ENCODE peak calls at places on chromosomes 16 and 17, in eight cellular contexts. I, F, H, Y, R, S, C and K are unnamed samples.

GRCh38 chr17:54261465-54261864 is 438.7 kb downstream of the KIF2B start:
- DNase-seq in Y (no peak), S (no peak), C (no peak), H (no peak), F (no peak), R (no peak), I (no peak), K (no peak)

GRCh38 chr17:43356999-43357398 is 41.8 kb upstream of the ARL4D start:
- DNase-seq in S (peak), F (no peak), Y (peak), I (no peak), C (peak), R (no peak), H (peak), K (no peak)

GRCh38 chr16:85187002-85187401 is 74.7 kb upstream of the CIBAR2 start:
- DNase-seq in F (no peak), R (no peak), S (peak), H (peak), Y (peak), I (no peak), C (no peak), K (no peak)

GRCh38 chr17:48123111-48123510 is 15.5 kb downstream of the SNX11 start:
- DNase-seq in H (no peak), R (no peak), I (no peak), S (no peak), Y (no peak), F (no peak), C (no peak), K (no peak)

GRCh38 chr17:1055751-1056645 is 59.1 kb downstream of the TIMM22 start:
- DNase-seq in S (peak), C (no peak), H (peak), F (no peak), R (no peak), Y (peak), I (no peak), K (peak)

GRCh38 chr17:74332017-74332650 is 6.1 kb downstream of the KIF19 start:
- DNase-seq in F (no peak), Y (no peak), C (no peak), I (no peak), S (no peak), R (no peak), H (no peak), K (no peak)

GRCh38 chr17:51258756-51259573 is 884 bp downstream of the MBTD1 start:
- DNase-seq in H (peak), R (no peak), S (peak), Y (peak), I (no peak), C (no peak), F (no peak), K (peak)

GRCh38 chr16:85144026-85144915 is 32.0 kb upstream of the CIBAR2 start:
- DNase-seq in Y (no peak), S (no peak), I (no peak), R (no peak), H (no peak), F (no peak), C (no peak), K (no peak)

GRCh38 chr16:67451061-67451703 is 20.3 kb downstream of the HSD11B2 start:
- DNase-seq in F (no peak), S (no peak), H (no peak), C (no peak), I (no peak), R (no peak), Y (no peak), K (no peak)

GRCh38 chr17:50621562-50621961 is 13.1 kb upstream of the ABCC3 start:
- DNase-seq in C (no peak), R (no peak), F (no peak), S (no peak), H (peak), I (no peak), Y (peak), K (no peak)

GRCh38 chr16:2753523-2754020 is 1.1 kb downstream of the SRRM2 start:
- DNase-seq in R (no peak), H (no peak), S (no peak), I (peak), Y (peak), F (no peak), C (no peak), K (peak)

GRCh38 chr17:44956998-44957981 is 9.7 kb upstream of the KIF18B start:
- DNase-seq in Y (no peak), C (no peak), R (no peak), H (no peak), S (no peak), F (no peak), I (peak), K (no peak)

GRCh38 chr17:329794-330420 is 22.7 kb downstream of the RPH3AL start:
- DNase-seq in R (no peak), I (peak), F (no peak), H (no peak), Y (no peak), C (no peak), S (no peak), K (peak)

GRCh38 chr16:1363501-1364041 is 11.8 kb downstream of the GNPTG start:
- DNase-seq in C (no peak), H (peak), Y (peak), F (no peak), R (peak), S (peak), I (no peak), K (peak)

GRCh38 chr16:68416057-68417046 is 32.0 kb downstream of the SMPD3 start:
- DNase-seq in I (no peak), Y (no peak), S (no peak), R (no peak), H (no peak), C (no peak), F (no peak), K (no peak)

GRCh38 chr17:28788100-28788499 is 44.3 kb downstream of the TRAF4 start:
- DNase-seq in H (no peak), S (no peak), F (no peak), R (no peak), Y (no peak), I (no peak), C (no peak), K (no peak)

GRCh38 chr16:6916946-6917345 is 415.7 kb upstream of the RBFOX1 start:
- DNase-seq in H (no peak), R (no peak), I (no peak), S (no peak), C (no peak), F (no peak), Y (no peak), K (no peak)

GRCh38 chr17:67718325-67718941 is 697 bp downstream of the NOL11 start:
- DNase-seq in C (no peak), I (no peak), S (peak), R (no peak), F (no peak), Y (peak), H (peak), K (peak)

GRCh38 chr17:82205720-82206508 is 6.7 kb downstream of the CCDC57 start:
- DNase-seq in F (peak), R (peak), Y (peak), S (peak), I (peak), H (peak), C (peak), K (peak)

GRCh38 chr16:31093132-31093703 is 1.4 kb downstream of the VKORC1 start:
- DNase-seq in H (no peak), C (no peak), I (peak), Y (peak), S (peak), R (no peak), F (no peak), K (peak)

GRCh38 chr17:68519911-68520310 is 7.7 kb downstream of the PRKAR1A start:
- DNase-seq in Y (peak), H (no peak), R (no peak), S (no peak), C (no peak), I (no peak), F (no peak), K (no peak)

GRCh38 chr17:74430706-74431567 is 951 bp upstream of the GPRC5C start:
- DNase-seq in F (no peak), C (peak), S (peak), H (peak), Y (peak), I (peak), R (no peak), K (peak)

GRCh38 chr16:82634955-82635610 is 8.3 kb downstream of the CDH13 start:
- DNase-seq in F (no peak), Y (no peak), I (no peak), R (no peak), C (no peak), H (no peak), S (no peak), K (no peak)

GRCh38 chr16:27439273-27440018 is 37.5 kb downstream of the IL21R start:
- DNase-seq in C (no peak), S (no peak), H (no peak), F (no peak), I (peak), R (no peak), Y (no peak), K (no peak)

GRCh38 chr17:63785556-63785955 is 11.6 kb downstream of the DDX42 start:
- DNase-seq in I (no peak), H (peak), R (no peak), F (no peak), C (no peak), Y (peak), S (peak), K (no peak)

GRCh38 chr16:3480901-3481695 is 14.2 kb downstream of the C16orf90 start:
- DNase-seq in H (no peak), F (no peak), C (no peak), I (no peak), Y (no peak), S (no peak), R (no peak), K (no peak)

GRCh38 chr16:57969451-57970123 is 1.3 kb downstream of the CNGB1 start:
- DNase-seq in S (no peak), I (no peak), Y (no peak), H (no peak), F (no peak), R (no peak), C (no peak), K (no peak)

GRCh38 chr17:51035436-51035835 is 85.2 kb downstream of the SPAG9 start:
- DNase-seq in H (peak), S (peak), C (peak), Y (peak), R (no peak), I (no peak), F (no peak), K (no peak)

GRCh38 chr17:5821057-5821456 is 236.7 kb upstream of the NLRP1 start:
- DNase-seq in R (no peak), I (no peak), Y (no peak), F (peak), H (no peak), S (no peak), C (no peak), K (no peak)

GRCh38 chr17:6327007-6327406 is 107.9 kb downstream of the AIPL1 start:
- DNase-seq in Y (no peak), R (no peak), H (no peak), I (no peak), F (no peak), S (no peak), C (no peak), K (no peak)

GRCh38 chr17:63407741-63408330 is 38.3 kb downstream of the CYB561 start:
- DNase-seq in F (no peak), C (no peak), H (no peak), S (no peak), R (no peak), Y (no peak), I (no peak), K (no peak)

GRCh38 chr16:85384831-85385462 is 228.2 kb upstream of the GSE1 start:
- DNase-seq in I (peak), Y (no peak), R (no peak), S (no peak), H (no peak), F (no peak), C (no peak), K (no peak)

GRCh38 chr17:16250635-16251034 is 33.6 kb downstream of the PIGL start:
- DNase-seq in I (no peak), R (no peak), C (no peak), H (peak), S (peak), F (no peak), Y (peak), K (peak)

GRCh38 chr17:4004517-4005295 is 40.5 kb upstream of the ATP2A3 start:
- DNase-seq in C (no peak), F (no peak), H (peak), S (peak), R (peak), I (peak), Y (peak), K (peak)

GRCh38 chr17:74816883-74817620 is 40.9 kb upstream of the NAT9 start:
- DNase-seq in Y (no peak), S (no peak), C (no peak), F (no peak), R (no peak), I (no peak), H (no peak), K (no peak)